ENCODE peak calls at places on chromosomes 1 and 21, in seven cellular contexts. One of them, this sample, is unnamed. For H3K4me1, the result is how much of the 10 kb centered on the place peaks cover.

GRCh38 chr1:108643492-108644333 is 17.2 kb downstream of the HENMT1 start:
- DNase-seq in IMR-90: peak
- DNase-seq in gastrocnemius medialis: no peak
- DNase-seq in right lobe of liver: no peak
- DNase-seq in transverse colon: peak
- DNase-seq in esophagus muscularis mucosa: no peak
- DNase-seq in suprapubic skin: no peak
- DNase-seq in this sample: peak

GRCh38 chr1:81432089-81432488 is 368.6 kb upstream of the ADGRL2 start:
- DNase-seq in IMR-90: no peak
- DNase-seq in gastrocnemius medialis: no peak
- DNase-seq in right lobe of liver: no peak
- DNase-seq in transverse colon: no peak
- DNase-seq in esophagus muscularis mucosa: no peak
- DNase-seq in suprapubic skin: no peak
- DNase-seq in this sample: no peak

GRCh38 chr1:230754831-230755230 is 7.6 kb downstream of the CAPN9 start:
- DNase-seq in IMR-90: peak
- DNase-seq in gastrocnemius medialis: peak
- DNase-seq in right lobe of liver: peak
- DNase-seq in transverse colon: no peak
- DNase-seq in esophagus muscularis mucosa: no peak
- DNase-seq in suprapubic skin: peak
- DNase-seq in this sample: peak

GRCh38 chr1:112457965-112458364 is 50.8 kb upstream of the WNT2B start:
- DNase-seq in IMR-90: peak
- DNase-seq in gastrocnemius medialis: no peak
- DNase-seq in right lobe of liver: no peak
- DNase-seq in transverse colon: no peak
- DNase-seq in esophagus muscularis mucosa: no peak
- DNase-seq in suprapubic skin: no peak
- DNase-seq in this sample: no peak

GRCh38 chr21:45408271-45408791 is 3.4 kb downstream of the COL18A1 start:
- DNase-seq in IMR-90: no peak
- DNase-seq in gastrocnemius medialis: no peak
- DNase-seq in right lobe of liver: peak
- DNase-seq in transverse colon: no peak
- DNase-seq in esophagus muscularis mucosa: no peak
- DNase-seq in suprapubic skin: no peak
- DNase-seq in this sample: peak

GRCh38 chr1:176976236-176976635 is 188.3 kb downstream of the ASTN1 start:
- DNase-seq in IMR-90: no peak
- DNase-seq in gastrocnemius medialis: no peak
- DNase-seq in right lobe of liver: no peak
- DNase-seq in transverse colon: no peak
- DNase-seq in esophagus muscularis mucosa: no peak
- DNase-seq in suprapubic skin: no peak
- DNase-seq in this sample: no peak

GRCh38 chr1:194598098-194598497 is 1411.7 kb upstream of the B3GALT2 start:
- DNase-seq in IMR-90: no peak
- DNase-seq in gastrocnemius medialis: no peak
- DNase-seq in right lobe of liver: no peak
- DNase-seq in transverse colon: no peak
- DNase-seq in esophagus muscularis mucosa: no peak
- DNase-seq in suprapubic skin: no peak
- DNase-seq in this sample: no peak

GRCh38 chr21:43369124-43369523 is 57.8 kb downstream of the SIK1 start:
- DNase-seq in IMR-90: peak
- DNase-seq in gastrocnemius medialis: peak
- DNase-seq in right lobe of liver: no peak
- DNase-seq in transverse colon: no peak
- DNase-seq in esophagus muscularis mucosa: no peak
- DNase-seq in suprapubic skin: no peak
- DNase-seq in this sample: no peak

GRCh38 chr1:12195416-12195815 is 28.6 kb downstream of the TNFRSF1B start:
- DNase-seq in IMR-90: no peak
- DNase-seq in gastrocnemius medialis: no peak
- DNase-seq in right lobe of liver: no peak
- DNase-seq in transverse colon: no peak
- DNase-seq in esophagus muscularis mucosa: no peak
- DNase-seq in suprapubic skin: no peak
- DNase-seq in this sample: no peak

GRCh38 chr21:36024782-36025181 is 35.5 kb downstream of the SETD4 start:
- DNase-seq in IMR-90: no peak
- DNase-seq in gastrocnemius medialis: no peak
- DNase-seq in right lobe of liver: no peak
- DNase-seq in transverse colon: no peak
- DNase-seq in esophagus muscularis mucosa: no peak
- DNase-seq in suprapubic skin: peak
- DNase-seq in this sample: no peak
- H3K27ac ChIP-seq in IMR-90: no peak
- H3K27ac ChIP-seq in gastrocnemius medialis: no peak
- H3K27ac ChIP-seq in right lobe of liver: no peak
- H3K27ac ChIP-seq in transverse colon: no peak
- H3K27ac ChIP-seq in esophagus muscularis mucosa: no peak
- H3K27ac ChIP-seq in suprapubic skin: no peak
- H3K27ac ChIP-seq in this sample: no peak

DNA sequence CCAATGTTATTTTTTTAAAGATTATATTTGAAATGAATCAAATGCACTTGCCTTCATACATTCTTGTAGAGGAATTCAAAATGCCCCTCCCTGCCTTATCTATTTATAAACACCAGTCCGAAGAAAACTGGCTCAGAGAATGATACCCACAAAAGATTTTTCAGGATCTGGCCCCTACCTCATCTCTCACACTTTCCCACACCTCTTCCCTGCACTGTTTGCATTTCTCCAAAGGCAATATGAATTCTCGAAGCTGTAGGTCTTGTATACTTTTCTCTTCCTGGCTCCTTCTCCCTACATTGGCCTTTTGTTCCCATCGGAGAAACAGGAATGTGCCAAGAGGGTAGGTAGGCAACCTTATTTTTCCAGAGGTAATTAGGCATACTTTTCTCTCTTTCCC is 12.0 kb upstream of the CCDC190 start:
- DNase-seq in IMR-90: no peak
- DNase-seq in gastrocnemius medialis: no peak
- DNase-seq in right lobe of liver: no peak
- DNase-seq in transverse colon: no peak
- DNase-seq in esophagus muscularis mucosa: no peak
- DNase-seq in suprapubic skin: no peak
- DNase-seq in this sample: no peak
- TF ChIP-seq POLR2A in IMR-90: no peak
- TF ChIP-seq POLR2A in gastrocnemius medialis: no peak
- TF ChIP-seq POLR2A in right lobe of liver: no peak
- TF ChIP-seq POLR2A in transverse colon: no peak
- TF ChIP-seq POLR2A in esophagus muscularis mucosa: no peak
- TF ChIP-seq POLR2A in suprapubic skin: no peak
- TF ChIP-seq POLR2A in this sample: no peak

GRCh38 chr1:156524481-156524869 is 23.9 kb upstream of the MEF2D start:
- DNase-seq in IMR-90: no peak
- DNase-seq in gastrocnemius medialis: peak
- DNase-seq in right lobe of liver: no peak
- DNase-seq in transverse colon: no peak
- DNase-seq in esophagus muscularis mucosa: no peak
- DNase-seq in suprapubic skin: no peak
- DNase-seq in this sample: no peak

GRCh38 chr1:156523801-156524480 is 23.4 kb upstream of the MEF2D start:
- DNase-seq in IMR-90: no peak
- DNase-seq in gastrocnemius medialis: peak
- DNase-seq in right lobe of liver: no peak
- DNase-seq in transverse colon: no peak
- DNase-seq in esophagus muscularis mucosa: no peak
- DNase-seq in suprapubic skin: no peak
- DNase-seq in this sample: no peak

GRCh38 chr1:156524985-156525590 is 24.5 kb upstream of the MEF2D start:
- DNase-seq in IMR-90: no peak
- DNase-seq in gastrocnemius medialis: no peak
- DNase-seq in right lobe of liver: no peak
- DNase-seq in transverse colon: no peak
- DNase-seq in esophagus muscularis mucosa: no peak
- DNase-seq in suprapubic skin: no peak
- DNase-seq in this sample: no peak

GRCh38 chr1:156527584-156527983 is 27.0 kb upstream of the MEF2D start:
- DNase-seq in IMR-90: no peak
- DNase-seq in gastrocnemius medialis: no peak
- DNase-seq in right lobe of liver: no peak
- DNase-seq in transverse colon: no peak
- DNase-seq in esophagus muscularis mucosa: no peak
- DNase-seq in suprapubic skin: no peak
- DNase-seq in this sample: no peak

DNA sequence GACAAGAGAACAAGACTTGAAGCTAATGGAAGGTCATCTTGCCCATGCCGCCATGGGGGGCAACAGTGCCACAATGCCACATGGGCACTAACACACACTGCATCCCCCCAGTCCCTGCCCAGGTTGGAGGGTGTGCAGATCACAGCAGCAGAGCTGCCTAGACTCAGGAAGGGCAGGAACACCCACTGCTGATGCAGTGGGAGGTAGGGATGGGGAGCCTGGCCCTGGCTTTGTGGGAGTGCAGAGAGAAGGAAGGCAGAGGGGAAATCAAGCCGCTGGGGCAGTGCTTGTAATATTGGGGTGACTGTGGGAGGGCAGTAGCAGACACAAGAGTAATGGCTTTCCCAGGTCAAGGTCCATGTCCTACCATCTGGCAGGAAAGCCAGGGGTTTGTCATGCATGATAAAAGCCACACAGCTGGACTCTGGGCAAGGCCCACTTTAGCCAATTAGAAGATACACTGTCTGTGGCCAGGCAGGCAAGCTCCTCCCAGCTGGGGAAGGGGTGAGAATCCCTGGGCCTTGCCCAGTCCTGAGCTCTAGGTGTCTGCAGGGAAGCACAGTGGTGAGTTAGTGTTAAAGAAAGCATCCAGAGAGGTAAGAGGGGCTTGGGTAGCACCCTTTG is 25.4 kb upstream of the MEF2D start:
- DNase-seq in IMR-90: no peak
- DNase-seq in gastrocnemius medialis: peak
- DNase-seq in right lobe of liver: no peak
- DNase-seq in transverse colon: no peak
- DNase-seq in esophagus muscularis mucosa: no peak
- DNase-seq in suprapubic skin: no peak
- DNase-seq in this sample: no peak
- H3K4me1 ChIP-seq in IMR-90: under half
- H3K4me1 ChIP-seq in gastrocnemius medialis: under half
- H3K4me1 ChIP-seq in right lobe of liver: under half
- H3K4me1 ChIP-seq in transverse colon: under half
- H3K4me1 ChIP-seq in esophagus muscularis mucosa: under half
- H3K4me1 ChIP-seq in suprapubic skin: under half
- H3K4me1 ChIP-seq in this sample: under half

GRCh38 chr1:85343612-85344255 is 67.3 kb upstream of the BCL10 start:
- DNase-seq in IMR-90: peak
- DNase-seq in gastrocnemius medialis: no peak
- DNase-seq in right lobe of liver: no peak
- DNase-seq in transverse colon: no peak
- DNase-seq in esophagus muscularis mucosa: no peak
- DNase-seq in suprapubic skin: no peak
- DNase-seq in this sample: no peak
- H3K27ac ChIP-seq in IMR-90: peak
- H3K27ac ChIP-seq in gastrocnemius medialis: peak
- H3K27ac ChIP-seq in right lobe of liver: no peak
- H3K27ac ChIP-seq in transverse colon: no peak
- H3K27ac ChIP-seq in esophagus muscularis mucosa: no peak
- H3K27ac ChIP-seq in suprapubic skin: no peak
- H3K27ac ChIP-seq in this sample: no peak

DNA sequence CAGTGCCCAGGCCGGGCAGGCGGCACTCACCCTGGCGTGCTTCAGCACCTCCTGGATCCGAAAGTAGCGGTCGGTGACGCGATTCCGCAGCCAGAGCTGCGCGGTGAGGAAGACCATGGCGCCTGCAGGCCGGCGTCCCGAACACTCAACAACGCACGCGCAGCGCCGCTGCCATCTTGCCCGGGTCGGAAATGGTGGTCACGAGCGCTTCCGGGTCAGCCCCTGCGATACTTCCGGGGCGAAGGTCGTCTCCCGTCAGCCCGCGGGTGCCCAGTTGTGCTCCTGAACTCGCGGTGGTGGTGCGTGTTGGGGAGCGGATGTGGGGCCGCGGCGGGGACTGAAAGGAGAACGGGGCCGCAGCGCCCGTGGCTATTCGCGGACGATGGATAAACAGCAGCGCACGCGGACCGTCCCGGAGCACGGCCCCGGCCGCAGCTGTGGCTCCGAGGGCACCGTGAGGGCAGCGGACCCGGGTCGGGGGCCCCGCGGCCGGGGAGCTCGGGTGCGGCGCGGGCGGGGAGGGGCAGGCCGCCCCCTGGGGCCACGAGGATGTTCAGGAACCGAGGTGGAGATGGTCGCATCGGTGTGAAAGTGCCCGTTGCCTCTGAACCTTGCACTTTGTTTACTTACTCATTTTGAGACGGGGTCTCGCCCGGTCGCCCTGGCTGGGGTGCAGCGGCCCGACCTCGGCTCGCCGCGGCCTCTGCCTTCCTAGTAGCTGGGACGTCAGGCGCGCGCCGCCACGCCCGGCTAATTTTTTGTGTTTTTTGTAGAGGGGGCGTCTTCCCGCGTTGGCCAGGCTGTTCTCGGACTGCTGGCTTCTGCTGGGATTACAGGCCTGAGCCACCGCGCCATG is at the start of gene MRPL20:
- DNase-seq in IMR-90: peak
- DNase-seq in gastrocnemius medialis: peak
- DNase-seq in right lobe of liver: peak
- DNase-seq in transverse colon: peak
- DNase-seq in esophagus muscularis mucosa: peak
- DNase-seq in suprapubic skin: peak
- DNase-seq in this sample: peak
- TF ChIP-seq POLR2A in IMR-90: peak
- TF ChIP-seq POLR2A in gastrocnemius medialis: peak
- TF ChIP-seq POLR2A in right lobe of liver: peak
- TF ChIP-seq POLR2A in transverse colon: peak
- TF ChIP-seq POLR2A in esophagus muscularis mucosa: peak
- TF ChIP-seq POLR2A in suprapubic skin: peak
- TF ChIP-seq POLR2A in this sample: no peak

This sample was measured in heart left ventricle.